ENCODE peak calls at places on chromosomes 7 and 10, in four cellular contexts. G is CD8-positive, alpha-beta T cell; L is upper lobe of right lung; J is stimulated activated effector memory CD8-positive, alpha-beta T cell treated with anti-CD3 and anti-CD28 coated beads, Interleukin-12 subunit alpha, Interleukin-12 subunit beta, amount 100 ng/mL, for 72 hours. T is an unnamed sample.

GRCh38 chr7:148447221-148447845 is 143.2 kb upstream of the C7orf33 start:
- ATAC-seq in G (no peak), L (no peak), J (peak), T (no peak)

GRCh38 chr7:139701908-139702307 is 75.9 kb downstream of the HIPK2 start:
- ATAC-seq in G (no peak), L (no peak), J (no peak), T (no peak)

GRCh38 chr10:103897241-103897774 is 20.7 kb downstream of the STN1 start:
- ATAC-seq in G (no peak), L (no peak), J (no peak), T (no peak)

GRCh38 chr10:88810196-88810961 is 7.8 kb downstream of the LIPM start:
- ATAC-seq in G (peak), L (peak), J (peak), T (peak)

GRCh38 chr10:132065491-132066105 is at the start of gene JAKMIP3:
- ATAC-seq in G (no peak), L (peak), J (no peak), T (peak)

GRCh38 chr7:17680026-17680425 is 260.3 kb downstream of the SNX13 start:
- ATAC-seq in G (no peak), L (peak), J (no peak), T (peak)

GRCh38 chr7:88291401-88292173 is 15.1 kb downstream of the STEAP4 start:
- ATAC-seq in G (no peak), L (peak), J (no peak), T (peak)

GRCh38 chr10:62689712-62690111 is 114.8 kb upstream of the ADO start:
- ATAC-seq in G (peak), L (no peak), J (no peak), T (no peak)

GRCh38 chr7:83338277-83338950 is 175.7 kb upstream of the PCLO start:
- ATAC-seq in G (no peak), L (no peak), J (no peak), T (no peak)

GRCh38 chr7:129925416-129926002 is 27.3 kb downstream of the UBE2H start:
- ATAC-seq in G (no peak), L (no peak), J (no peak), T (no peak)

GRCh38 chr10:80529604-80530003 is 8.1 kb upstream of the SH2D4B start:
- ATAC-seq in G (peak), L (peak), J (peak), T (no peak)

GRCh38 chr7:67438174-67438837 is 441.7 kb downstream of the TYW1 start:
- ATAC-seq in G (no peak), L (no peak), J (no peak), T (no peak)

GRCh38 chr7:55538538-55538937 is 33.8 kb downstream of the VOPP1 start:
- ATAC-seq in G (no peak), L (no peak), J (no peak), T (no peak)

GRCh38 chr7:356691-357462 is 66.9 kb downstream of the FOXL3 start:
- ATAC-seq in G (no peak), L (peak), J (peak), T (peak)

GRCh38 chr7:99086944-99087343 is 57.0 kb downstream of the SMURF1 start:
- ATAC-seq in G (no peak), L (no peak), J (no peak), T (no peak)

GRCh38 chr10:78393094-78393493 is 359.4 kb downstream of the RPS24 start:
- ATAC-seq in G (no peak), L (no peak), J (no peak), T (no peak)

GRCh38 chr7:157250605-157251228 is 86.1 kb upstream of the DNAJB6 start:
- ATAC-seq in G (peak), L (peak), J (peak), T (peak)

GRCh38 chr7:132614428-132615076 is 38.3 kb upstream of the PLXNA4 start:
- ATAC-seq in G (no peak), L (peak), J (no peak), T (no peak)

GRCh38 chr7:34823650-34824258 is 165.7 kb downstream of the NPSR1 start:
- ATAC-seq in G (peak), L (peak), J (peak), T (peak)

GRCh38 chr7:40711706-40712105 is 576.9 kb downstream of the SUGCT start:
- ATAC-seq in G (no peak), L (no peak), J (no peak), T (peak)

GRCh38 chr7:80335473-80336232 is 176.2 kb downstream of the GNAT3 start:
- ATAC-seq in G (no peak), L (no peak), J (no peak), T (no peak)

GRCh38 chr7:3998060-3998459 is 684.0 kb upstream of the FOXK1 start:
- ATAC-seq in G (no peak), L (peak), J (no peak), T (no peak)

T was measured in esophagus mucosa.